ENCODE peak calls at places on chromosome 19, in seven cellular contexts. One of them, this sample, is unnamed.

GRCh38 chr19:1172353-1173159 is 1.5 kb downstream of the SBNO2 start:
- DNase-seq in AG10803: peak
- DNase-seq in progenitor cell of endocrine pancreas: no peak
- DNase-seq in cardiac fibroblast: peak
- DNase-seq in mesothelial cell of epicardium: peak
- DNase-seq in OCI-LY7: no peak
- DNase-seq in body of pancreas: peak
- DNase-seq in this sample: no peak

GRCh38 chr19:6671960-6672359 is 2.0 kb upstream of the TNFSF14 start:
- DNase-seq in AG10803: no peak
- DNase-seq in progenitor cell of endocrine pancreas: no peak
- DNase-seq in cardiac fibroblast: no peak
- DNase-seq in mesothelial cell of epicardium: no peak
- DNase-seq in OCI-LY7: no peak
- DNase-seq in body of pancreas: no peak
- DNase-seq in this sample: no peak

GRCh38 chr19:7230826-7231225 is 63.4 kb downstream of the INSR start:
- DNase-seq in AG10803: peak
- DNase-seq in progenitor cell of endocrine pancreas: no peak
- DNase-seq in cardiac fibroblast: peak
- DNase-seq in mesothelial cell of epicardium: no peak
- DNase-seq in OCI-LY7: no peak
- DNase-seq in body of pancreas: peak
- DNase-seq in this sample: no peak

GRCh38 chr19:1221141-1221903 is 15.7 kb downstream of the STK11 start:
- DNase-seq in AG10803: peak
- DNase-seq in progenitor cell of endocrine pancreas: no peak
- DNase-seq in cardiac fibroblast: peak
- DNase-seq in mesothelial cell of epicardium: no peak
- DNase-seq in OCI-LY7: no peak
- DNase-seq in body of pancreas: peak
- DNase-seq in this sample: no peak

GRCh38 chr19:16587031-16588023 is 15.1 kb upstream of the SLC35E1 start:
- DNase-seq in AG10803: peak
- DNase-seq in progenitor cell of endocrine pancreas: no peak
- DNase-seq in cardiac fibroblast: no peak
- DNase-seq in mesothelial cell of epicardium: no peak
- DNase-seq in OCI-LY7: peak
- DNase-seq in body of pancreas: peak
- DNase-seq in this sample: no peak

GRCh38 chr19:29367701-29368306 is 154.9 kb upstream of the UQCRFS1 start:
- DNase-seq in AG10803: no peak
- DNase-seq in progenitor cell of endocrine pancreas: no peak
- DNase-seq in cardiac fibroblast: no peak
- DNase-seq in mesothelial cell of epicardium: no peak
- DNase-seq in OCI-LY7: no peak
- DNase-seq in body of pancreas: no peak
- DNase-seq in this sample: no peak

GRCh38 chr19:6287269-6287885 is 7.6 kb upstream of the MLLT1 start:
- DNase-seq in AG10803: no peak
- DNase-seq in progenitor cell of endocrine pancreas: no peak
- DNase-seq in cardiac fibroblast: no peak
- DNase-seq in mesothelial cell of epicardium: no peak
- DNase-seq in OCI-LY7: peak
- DNase-seq in body of pancreas: no peak
- DNase-seq in this sample: no peak

GRCh38 chr19:3513198-3514140 is 7.4 kb downstream of the FZR1 start:
- DNase-seq in AG10803: no peak
- DNase-seq in progenitor cell of endocrine pancreas: no peak
- DNase-seq in cardiac fibroblast: no peak
- DNase-seq in mesothelial cell of epicardium: no peak
- DNase-seq in OCI-LY7: no peak
- DNase-seq in body of pancreas: peak
- DNase-seq in this sample: no peak

GRCh38 chr19:13526552-13526951 is 20.3 kb upstream of the CACNA1A start:
- DNase-seq in AG10803: peak
- DNase-seq in progenitor cell of endocrine pancreas: no peak
- DNase-seq in cardiac fibroblast: peak
- DNase-seq in mesothelial cell of epicardium: no peak
- DNase-seq in OCI-LY7: peak
- DNase-seq in body of pancreas: no peak
- DNase-seq in this sample: no peak

GRCh38 chr19:28847468-28847867 is 365.5 kb downstream of the UQCRFS1 start:
- DNase-seq in AG10803: peak
- DNase-seq in progenitor cell of endocrine pancreas: no peak
- DNase-seq in cardiac fibroblast: no peak
- DNase-seq in mesothelial cell of epicardium: no peak
- DNase-seq in OCI-LY7: no peak
- DNase-seq in body of pancreas: no peak
- DNase-seq in this sample: no peak

GRCh38 chr19:38213911-38214625 is 10.0 kb downstream of the DPF1 start:
- DNase-seq in AG10803: peak
- DNase-seq in progenitor cell of endocrine pancreas: no peak
- DNase-seq in cardiac fibroblast: peak
- DNase-seq in mesothelial cell of epicardium: no peak
- DNase-seq in OCI-LY7: no peak
- DNase-seq in body of pancreas: no peak
- DNase-seq in this sample: no peak

GRCh38 chr19:10706990-10707389 is 5.8 kb downstream of the QTRT1 start:
- DNase-seq in AG10803: no peak
- DNase-seq in progenitor cell of endocrine pancreas: no peak
- DNase-seq in cardiac fibroblast: no peak
- DNase-seq in mesothelial cell of epicardium: no peak
- DNase-seq in OCI-LY7: no peak
- DNase-seq in body of pancreas: no peak
- DNase-seq in this sample: no peak

GRCh38 chr19:11964858-11965645 is at the start of gene ZNF763:
- DNase-seq in AG10803: peak
- DNase-seq in progenitor cell of endocrine pancreas: peak
- DNase-seq in cardiac fibroblast: peak
- DNase-seq in mesothelial cell of epicardium: peak
- DNase-seq in OCI-LY7: peak
- DNase-seq in body of pancreas: peak
- DNase-seq in this sample: peak

GRCh38 chr19:18339703-18340102 is 695 bp upstream of the PGPEP1 start:
- DNase-seq in AG10803: no peak
- DNase-seq in progenitor cell of endocrine pancreas: no peak
- DNase-seq in cardiac fibroblast: no peak
- DNase-seq in mesothelial cell of epicardium: no peak
- DNase-seq in OCI-LY7: peak
- DNase-seq in body of pancreas: no peak
- DNase-seq in this sample: no peak
- TF ChIP-seq CTCF in AG10803: peak
- TF ChIP-seq CTCF in progenitor cell of endocrine pancreas: peak
- TF ChIP-seq CTCF in cardiac fibroblast: no peak
- TF ChIP-seq CTCF in mesothelial cell of epicardium: no peak
- TF ChIP-seq CTCF in OCI-LY7: peak
- TF ChIP-seq CTCF in body of pancreas: no peak
- TF ChIP-seq CTCF in this sample: no peak

GRCh38 chr19:48318286-48318987 is 6.9 kb upstream of the EMP3 start:
- DNase-seq in AG10803: no peak
- DNase-seq in progenitor cell of endocrine pancreas: no peak
- DNase-seq in cardiac fibroblast: no peak
- DNase-seq in mesothelial cell of epicardium: no peak
- DNase-seq in OCI-LY7: no peak
- DNase-seq in body of pancreas: no peak
- DNase-seq in this sample: no peak

GRCh38 chr19:48319647-48320537 is 5.5 kb upstream of the EMP3 start:
- DNase-seq in AG10803: peak
- DNase-seq in progenitor cell of endocrine pancreas: peak
- DNase-seq in cardiac fibroblast: peak
- DNase-seq in mesothelial cell of epicardium: peak
- DNase-seq in OCI-LY7: peak
- DNase-seq in body of pancreas: peak
- DNase-seq in this sample: peak

GRCh38 chr19:48321372-48321621 is 4.1 kb upstream of the EMP3 start:
- DNase-seq in AG10803: peak
- DNase-seq in progenitor cell of endocrine pancreas: peak
- DNase-seq in cardiac fibroblast: peak
- DNase-seq in mesothelial cell of epicardium: peak
- DNase-seq in OCI-LY7: peak
- DNase-seq in body of pancreas: peak
- DNase-seq in this sample: peak

GRCh38 chr19:48325265-48325910 is at the start of gene EMP3:
- DNase-seq in AG10803: peak
- DNase-seq in progenitor cell of endocrine pancreas: no peak
- DNase-seq in cardiac fibroblast: peak
- DNase-seq in mesothelial cell of epicardium: peak
- DNase-seq in OCI-LY7: peak
- DNase-seq in body of pancreas: peak
- DNase-seq in this sample: peak

DNA sequence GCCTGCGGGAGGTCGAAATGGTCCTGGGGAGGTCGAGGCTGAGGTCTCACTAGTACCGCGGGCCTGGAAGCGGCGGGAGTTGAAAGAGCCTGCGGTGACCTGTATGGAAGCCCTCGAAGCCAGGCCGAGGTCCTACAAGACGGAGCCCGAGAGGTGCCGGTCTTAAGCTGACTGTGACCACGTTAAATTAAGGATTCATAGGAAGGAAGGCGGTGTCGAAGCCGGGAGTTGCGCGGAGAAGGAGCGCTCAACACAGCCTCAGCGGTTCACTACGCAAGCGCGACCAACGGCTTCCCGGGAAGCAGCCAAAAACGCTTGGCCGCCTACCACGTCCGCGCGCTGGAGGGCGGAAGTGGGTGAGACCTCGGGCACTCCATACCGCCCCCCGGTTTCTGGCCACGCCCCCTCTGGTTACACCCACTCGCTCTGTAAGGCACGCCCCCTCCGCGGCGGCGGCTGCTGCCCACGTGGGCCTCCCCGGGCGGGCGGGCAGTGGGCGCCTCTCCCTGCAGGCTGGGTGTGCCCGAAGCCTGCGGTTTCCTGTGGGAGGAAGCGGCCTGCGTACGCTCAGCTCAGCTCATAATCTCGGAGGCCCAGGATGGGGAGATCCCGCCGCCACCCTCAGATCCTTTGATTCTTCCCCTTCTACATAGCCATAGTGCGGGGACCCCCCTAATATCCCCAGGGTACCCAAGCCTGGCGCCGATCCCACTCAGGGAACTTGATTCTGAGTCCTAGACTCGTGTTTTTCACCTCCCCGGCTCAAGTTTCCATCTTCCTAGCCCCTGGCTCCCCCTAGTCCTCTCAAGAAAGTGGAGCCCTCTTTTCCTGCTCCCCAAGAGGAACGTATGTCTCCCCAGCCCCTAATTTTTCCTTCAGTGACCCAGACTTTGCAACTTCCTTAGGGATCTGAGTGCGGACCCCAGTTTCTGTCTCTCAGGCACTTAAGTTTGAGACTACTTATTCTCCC is 3.4 kb upstream of the EMP3 start:
- DNase-seq in AG10803: peak
- DNase-seq in progenitor cell of endocrine pancreas: peak
- DNase-seq in cardiac fibroblast: peak
- DNase-seq in mesothelial cell of epicardium: peak
- DNase-seq in OCI-LY7: peak
- DNase-seq in body of pancreas: peak
- DNase-seq in this sample: peak
- TF ChIP-seq CTCF in AG10803: no peak
- TF ChIP-seq CTCF in progenitor cell of endocrine pancreas: peak
- TF ChIP-seq CTCF in cardiac fibroblast: no peak
- TF ChIP-seq CTCF in mesothelial cell of epicardium: no peak
- TF ChIP-seq CTCF in OCI-LY7: no peak
- TF ChIP-seq CTCF in body of pancreas: peak
- TF ChIP-seq CTCF in this sample: no peak

DNA sequence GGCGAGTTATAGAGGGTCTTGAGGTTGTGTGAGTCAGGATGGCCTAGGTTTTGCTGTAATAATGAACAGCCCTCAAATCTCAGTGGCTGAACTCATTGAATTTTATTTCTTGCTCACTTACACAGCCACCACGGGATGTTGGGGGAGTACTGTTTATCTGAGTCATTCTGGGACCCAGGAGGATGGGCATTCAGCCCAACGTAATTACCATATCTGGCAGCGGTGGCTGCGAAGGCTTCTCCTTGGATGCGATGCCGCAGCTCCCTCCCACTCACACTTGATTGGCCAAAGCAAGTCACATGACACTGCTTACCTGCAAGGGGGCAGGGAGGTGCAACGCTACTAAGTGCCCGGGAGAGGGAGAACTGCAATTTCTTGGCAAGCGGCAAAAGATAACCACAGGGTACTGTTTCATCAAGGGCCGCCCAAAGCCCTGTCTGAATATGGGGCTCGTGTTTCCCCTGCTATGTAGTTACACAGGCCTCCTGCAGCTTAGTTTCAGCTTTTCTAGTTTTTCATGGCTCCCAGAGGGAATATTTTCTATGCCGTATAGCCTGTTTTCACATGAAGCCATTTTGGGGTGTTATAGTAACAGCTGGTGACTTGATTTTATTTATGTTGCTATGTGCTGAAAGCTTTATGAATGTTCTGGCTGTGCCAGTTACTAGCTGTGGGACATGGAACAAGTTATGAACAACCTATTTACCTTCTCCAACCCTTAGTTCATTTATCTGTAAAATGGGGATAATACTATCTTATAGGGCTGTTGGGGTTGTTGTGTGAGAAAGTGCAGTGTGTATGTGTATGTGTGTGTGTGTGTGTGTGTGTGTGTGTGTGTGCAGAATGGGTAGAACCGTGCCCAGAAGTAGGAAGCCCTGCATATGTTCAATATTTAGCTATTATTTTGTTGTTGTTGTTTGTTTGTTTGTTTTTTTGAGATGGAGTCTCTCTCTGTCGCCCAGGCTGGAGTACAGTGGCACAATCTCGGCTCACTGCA is 20.1 kb downstream of the ZSWIM9 start:
- DNase-seq in AG10803: no peak
- DNase-seq in progenitor cell of endocrine pancreas: peak
- DNase-seq in cardiac fibroblast: peak
- DNase-seq in mesothelial cell of epicardium: peak
- DNase-seq in OCI-LY7: peak
- DNase-seq in body of pancreas: peak
- DNase-seq in this sample: peak
- TF ChIP-seq CTCF in AG10803: no peak
- TF ChIP-seq CTCF in progenitor cell of endocrine pancreas: peak
- TF ChIP-seq CTCF in cardiac fibroblast: no peak
- TF ChIP-seq CTCF in mesothelial cell of epicardium: peak
- TF ChIP-seq CTCF in OCI-LY7: peak
- TF ChIP-seq CTCF in body of pancreas: peak
- TF ChIP-seq CTCF in this sample: no peak

DNA sequence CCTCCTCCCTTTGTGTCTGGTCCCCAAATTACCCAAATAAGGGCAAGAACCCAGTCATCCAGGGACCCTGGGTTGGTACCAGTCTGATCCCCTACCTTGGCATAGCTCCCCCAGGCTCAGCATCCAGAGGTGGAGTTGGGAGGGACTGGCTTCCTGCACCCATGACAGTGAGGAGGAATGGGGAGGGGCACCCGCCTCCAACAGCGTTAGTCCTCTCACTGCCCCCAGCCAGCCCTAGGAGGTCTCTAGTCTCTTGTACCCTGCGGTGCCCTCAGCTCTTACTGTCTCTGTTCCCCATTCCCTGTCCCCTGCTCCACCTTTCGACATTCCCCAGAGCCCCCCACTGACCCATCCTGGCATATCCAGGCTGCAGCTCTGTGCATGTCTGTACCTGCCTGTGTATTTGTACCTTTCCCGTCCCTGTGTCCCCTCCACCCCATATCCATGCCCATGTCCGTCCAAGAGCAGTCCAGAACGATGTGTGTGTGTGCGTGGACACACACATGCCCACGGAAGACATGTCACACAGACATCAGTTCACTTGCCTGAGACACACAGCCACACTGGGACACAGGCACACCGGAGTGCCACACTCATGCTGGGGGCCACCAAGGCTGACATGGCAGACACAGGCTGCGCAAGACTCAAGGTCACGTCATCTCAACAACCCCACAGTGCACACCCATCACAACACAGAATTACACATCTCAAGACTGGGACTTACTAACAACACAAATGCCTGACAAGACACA is 17.8 kb downstream of the ERFL start:
- DNase-seq in AG10803: no peak
- DNase-seq in progenitor cell of endocrine pancreas: no peak
- DNase-seq in cardiac fibroblast: no peak
- DNase-seq in mesothelial cell of epicardium: no peak
- DNase-seq in OCI-LY7: no peak
- DNase-seq in body of pancreas: no peak
- DNase-seq in this sample: no peak
- TF ChIP-seq CTCF in AG10803: no peak
- TF ChIP-seq CTCF in progenitor cell of endocrine pancreas: no peak
- TF ChIP-seq CTCF in cardiac fibroblast: no peak
- TF ChIP-seq CTCF in mesothelial cell of epicardium: no peak
- TF ChIP-seq CTCF in OCI-LY7: no peak
- TF ChIP-seq CTCF in body of pancreas: no peak
- TF ChIP-seq CTCF in this sample: no peak